ENCODE peak calls at places on chromosomes 7 and 10, in ten cellular contexts. B is AG09319; M is activated CD8-positive, alpha-beta T cell treated with anti-CD3 and anti-CD28 coated beads for 36 hours; K is tibial artery; R is heart right ventricle; N is GM13976; F is testis; G is HFFc6; E is body of pancreas; U is cardiac fibroblast. I is an unnamed sample.

GRCh38 chr10:99396471-99396870 is 34.0 kb downstream of the GOT1 start:
- DNase-seq in B (no peak), M (no peak), K (no peak), R (no peak), N (no peak), F (no peak), G (peak; percentile 72), E (no peak), U (peak; percentile 77), I (no peak)

GRCh38 chr10:29113251-29113945 is 175.5 kb upstream of the LYZL1 start:
- DNase-seq in B (no peak), M (no peak), K (no peak), R (no peak), N (no peak), F (no peak), G (no peak), E (no peak), U (no peak), I (no peak)

GRCh38 chr7:130598056-130598455 is 70.5 kb downstream of the COPG2 start:
- DNase-seq in B (no peak), M (no peak), K (no peak), R (no peak), N (no peak), F (no peak), G (no peak), E (no peak), U (no peak), I (no peak)

GRCh38 chr7:53600296-53600695 is 564.9 kb downstream of the POM121L12 start:
- DNase-seq in B (no peak), M (no peak), K (no peak), R (no peak), N (no peak), F (no peak), G (no peak), E (no peak), U (no peak), I (no peak)

GRCh38 chr7:149209518-149210269 is 14.3 kb downstream of the ZNF282 start:
- DNase-seq in B (no peak), M (peak; percentile 90), K (no peak), R (no peak), N (peak; percentile 80), F (peak; percentile 55), G (peak; percentile 80), E (peak; percentile 29), U (peak; percentile 87), I (peak; percentile 70)

GRCh38 chr7:23105086-23105643 is 420 bp upstream of the KLHL7 start:
- DNase-seq in B (no peak), M (peak; percentile 6), K (no peak), R (no peak), N (peak; percentile 28), F (no peak), G (no peak), E (no peak), U (no peak), I (no peak)

GRCh38 chr10:78336402-78336791 is 302.7 kb downstream of the RPS24 start:
- DNase-seq in B (peak; percentile 54), M (no peak), K (peak; percentile 68), R (no peak), N (no peak), F (no peak), G (peak; percentile 94), E (no peak), U (peak; percentile 87), I (no peak)

GRCh38 chr7:74305987-74306736 is 17.0 kb downstream of the CLIP2 start:
- DNase-seq in B (no peak), M (peak; percentile 26), K (no peak), R (no peak), N (peak; percentile 28), F (no peak), G (no peak), E (no peak), U (no peak), I (no peak)

GRCh38 chr10:19817251-19818046 is 1.2 kb downstream of the PLXDC2 start:
- DNase-seq in B (no peak), M (peak; percentile 2), K (peak; percentile 73), R (peak; percentile 35), N (peak; percentile 20), F (peak; percentile 46), G (no peak), E (peak; percentile 13), U (no peak), I (peak; percentile 61)

GRCh38 chr10:34607894-34608293 is 207.2 kb downstream of the PARD3 start:
- DNase-seq in B (no peak), M (no peak), K (no peak), R (no peak), N (no peak), F (no peak), G (no peak), E (no peak), U (no peak), I (no peak)

GRCh38 chr10:122199070-122199469 is 72.0 kb upstream of the BTBD16 start:
- DNase-seq in B (no peak), M (no peak), K (no peak), R (peak; percentile 54), N (no peak), F (no peak), G (no peak), E (no peak), U (no peak), I (no peak)

GRCh38 chr7:11436317-11436716 is 395.7 kb downstream of the THSD7A start:
- DNase-seq in B (no peak), M (no peak), K (no peak), R (no peak), N (no peak), F (no peak), G (no peak), E (no peak), U (peak; percentile 58), I (peak; percentile 11)

DNA sequence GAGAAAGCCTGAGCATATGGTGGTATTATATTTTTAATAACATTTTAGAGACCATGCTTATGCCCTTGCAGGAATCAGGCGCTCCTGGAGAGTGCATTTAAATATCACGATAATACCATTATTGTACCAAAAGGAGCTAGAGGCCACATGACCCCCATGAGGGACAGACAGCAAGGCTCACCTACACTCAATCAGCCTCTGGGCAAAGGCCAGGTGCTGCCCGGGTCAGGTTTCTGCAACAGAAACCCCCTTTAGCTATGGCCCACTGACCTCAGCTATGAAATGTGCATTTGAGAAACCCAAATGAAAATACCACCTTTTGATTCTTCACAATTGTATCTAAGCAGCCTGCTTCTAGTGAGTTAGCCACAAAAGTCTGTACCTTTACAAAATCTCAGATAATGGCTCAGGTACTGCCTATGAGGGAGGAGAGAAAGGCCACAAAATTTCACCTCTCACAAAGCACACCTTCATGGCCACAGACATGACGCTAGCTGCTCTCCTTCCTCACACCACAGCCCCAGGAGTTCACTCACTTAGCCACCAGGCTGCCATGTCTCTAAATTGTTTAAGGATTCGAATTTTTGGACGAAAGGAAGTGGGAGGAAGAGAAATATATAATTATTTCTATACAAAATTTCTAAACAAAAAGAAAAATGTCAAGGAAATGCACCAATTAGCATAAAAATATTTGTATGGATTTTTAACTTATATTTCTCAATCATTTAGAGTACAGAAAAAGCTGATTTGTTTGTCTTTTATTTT is 79.9 kb downstream of the GLI3 start:
- DNase-seq in B (no peak), M (no peak), K (no peak), R (no peak), N (no peak), F (no peak), G (no peak), E (no peak), U (no peak), I (no peak)
- TF ChIP-seq CTCF in B (no peak), M (no peak), K (no peak), R (no peak), N (no peak), F (no peak), G (peak; percentile 6), E (no peak), U (no peak), I (no peak)

GRCh38 chr10:70142555-70142954 is 3.9 kb downstream of the TYSND1 start:
- DNase-seq in B (no peak), M (no peak), K (no peak), R (no peak), N (no peak), F (no peak), G (no peak), E (no peak), U (no peak), I (no peak)
- TF ChIP-seq CTCF in B (no peak), M (no peak), K (no peak), R (no peak), N (no peak), F (no peak), G (no peak), E (no peak), U (no peak), I (no peak)

GRCh38 chr10:4710858-4711257 is 115.1 kb upstream of the AKR1E2 start:
- DNase-seq in B (no peak), M (no peak), K (no peak), R (no peak), N (no peak), F (no peak), G (no peak), E (no peak), U (no peak), I (no peak)

GRCh38 chr10:4704034-4704545 is 121.9 kb upstream of the AKR1E2 start:
- DNase-seq in B (peak; percentile 72), M (no peak), K (no peak), R (no peak), N (no peak), F (no peak), G (peak; percentile 96), E (no peak), U (peak; percentile 97), I (peak; percentile 88)

GRCh38 chr10:4708123-4708759 is 117.8 kb upstream of the AKR1E2 start:
- DNase-seq in B (no peak), M (peak; percentile 36), K (no peak), R (no peak), N (no peak), F (no peak), G (no peak), E (no peak), U (no peak), I (peak; percentile 12)
- TF ChIP-seq CTCF in B (no peak), M (peak; percentile 54), K (no peak), R (no peak), N (peak; percentile 30), F (no peak), G (peak; percentile 59), E (no peak), U (peak; percentile 25), I (no peak)

GRCh38 chr7:2645274-2645868 is 13.6 kb downstream of the TTYH3 start:
- DNase-seq in B (no peak), M (peak; percentile 84), K (no peak), R (no peak), N (peak; percentile 75), F (no peak), G (no peak), E (no peak), U (no peak), I (no peak)

GRCh38 chr7:2646336-2646679 is 14.5 kb downstream of the TTYH3 start:
- DNase-seq in B (no peak), M (no peak), K (no peak), R (no peak), N (no peak), F (no peak), G (no peak), E (no peak), U (no peak), I (no peak)

GRCh38 chr7:2641406-2642393 is 9.9 kb downstream of the TTYH3 start:
- DNase-seq in B (peak; percentile 91), M (no peak), K (peak; percentile 97), R (peak; percentile 92), N (peak; percentile 85), F (peak; percentile 83), G (peak; percentile 97), E (peak; percentile 84), U (peak; percentile 96), I (peak; percentile 71)

GRCh38 chr7:2644514-2645273 is 12.9 kb downstream of the TTYH3 start:
- DNase-seq in B (no peak), M (no peak), K (no peak), R (no peak), N (no peak), F (no peak), G (no peak), E (no peak), U (no peak), I (no peak)

GRCh38 chr7:2643386-2644229 is 11.8 kb downstream of the TTYH3 start:
- DNase-seq in B (no peak), M (peak; percentile 50), K (no peak), R (no peak), N (no peak), F (no peak), G (no peak), E (no peak), U (no peak), I (no peak)
- TF ChIP-seq CTCF in B (peak; percentile 0), M (peak; percentile 15), K (no peak), R (no peak), N (peak; percentile 15), F (no peak), G (peak; percentile 38), E (no peak), U (peak; percentile 10), I (no peak)